ENCODE peak calls at places on chromosomes 3 and 15, in ten cellular contexts. O is RWPE1, J is GM12864, G is neural crest cell, D is transverse colon, R is AG10803, F is GM06990, T is ovary, M is MM.1S, B is NB4. Q is an unnamed sample.

GRCh38 chr3:190739726-190740230 is 122.7 kb downstream of the GMNC start:
- DNase-seq in O (no peak), J (no peak), G (no peak), D (no peak), R (no peak), F (no peak), T (no peak), M (no peak), B (no peak), Q (no peak)

GRCh38 chr3:46400846-46401245 is 6.0 kb downstream of the CCR5AS start:
- DNase-seq in O (no peak), J (no peak), G (no peak), D (no peak), R (no peak), F (no peak), T (no peak), M (no peak), B (no peak), Q (no peak)

GRCh38 chr3:62186967-62187366 is 186.4 kb downstream of the FEZF2 start:
- DNase-seq in O (no peak), J (no peak), G (no peak), D (no peak), R (peak), F (no peak), T (peak), M (no peak), B (peak), Q (no peak)

GRCh38 chr3:50572801-50573371 is 3.6 kb downstream of the HEMK1 start:
- DNase-seq in O (no peak), J (no peak), G (no peak), D (no peak), R (no peak), F (no peak), T (no peak), M (no peak), B (no peak), Q (no peak)

GRCh38 chr3:81105761-81106160 is 655.7 kb downstream of the GBE1 start:
- DNase-seq in O (no peak), J (no peak), G (no peak), D (no peak), R (no peak), F (no peak), T (no peak), M (no peak), B (no peak), Q (no peak)

GRCh38 chr3:190534986-190535385 is 21.1 kb downstream of the IL1RAP start:
- DNase-seq in O (no peak), J (no peak), G (no peak), D (no peak), R (no peak), F (no peak), T (no peak), M (no peak), B (no peak), Q (no peak)

GRCh38 chr3:51176923-51177322 is 208.2 kb upstream of the MANF start:
- DNase-seq in O (no peak), J (no peak), G (no peak), D (no peak), R (no peak), F (no peak), T (no peak), M (no peak), B (no peak), Q (no peak)

GRCh38 chr3:120274739-120275167 is 10.3 kb downstream of the GPR156 start:
- DNase-seq in O (no peak), J (no peak), G (no peak), D (no peak), R (no peak), F (no peak), T (no peak), M (no peak), B (no peak), Q (no peak)

GRCh38 chr3:44021646-44022594 is 219.8 kb upstream of the TOPAZ1 start:
- DNase-seq in O (no peak), J (no peak), G (peak), D (no peak), R (peak), F (no peak), T (no peak), M (no peak), B (no peak), Q (no peak)

GRCh38 chr3:138114988-138115971 is at the start of gene DZIP1L:
- DNase-seq in O (peak), J (no peak), G (peak), D (peak), R (peak), F (peak), T (peak), M (peak), B (peak), Q (peak)

DNA sequence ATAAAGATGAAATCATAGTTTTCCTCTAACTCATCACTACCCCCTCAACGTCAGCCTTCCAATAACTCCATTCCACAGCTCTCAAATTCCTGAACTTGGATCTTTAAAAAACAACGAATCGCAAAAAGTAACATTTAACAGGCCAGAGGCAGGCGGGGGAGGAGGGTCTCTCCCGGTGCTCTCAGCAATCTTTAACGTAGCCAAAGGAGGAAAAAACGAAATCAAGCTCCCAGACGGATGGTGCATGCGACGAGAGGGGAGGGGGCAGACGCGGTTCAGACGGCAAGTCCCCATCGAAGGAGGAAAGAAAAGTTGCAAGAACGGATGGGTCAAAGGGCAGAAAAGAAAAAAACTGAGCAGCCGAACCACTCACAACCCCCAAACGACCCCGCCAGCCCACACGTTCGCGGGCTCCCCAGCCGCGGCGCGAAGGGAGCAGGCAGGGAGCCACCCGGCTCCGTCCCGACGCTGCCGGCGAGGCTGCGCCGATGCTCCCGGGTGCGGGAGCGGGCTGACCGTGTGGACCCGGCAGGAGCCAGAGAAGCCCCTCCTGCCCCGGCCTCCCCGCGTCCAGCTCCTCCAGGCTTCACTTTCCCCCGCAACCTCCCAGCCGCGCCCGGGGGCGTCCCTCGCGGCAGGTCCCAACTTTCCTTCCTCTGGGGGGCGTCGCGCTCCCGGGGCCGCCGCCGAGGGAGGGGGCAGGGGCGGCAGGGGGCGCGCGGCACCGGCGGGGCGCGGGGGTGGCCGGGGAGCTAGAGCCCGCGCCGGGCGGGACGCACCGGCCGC is 661 bp downstream of the PEAK1 start:
- DNase-seq in O (peak), J (no peak), G (peak), D (peak), R (peak), F (peak), T (peak), M (peak), B (peak), Q (peak)
- TF ChIP-seq CTCF in O (peak), J (peak), G (peak), D (no peak), R (peak), F (peak), T (peak), M (peak), B (peak), Q (peak)

DNA sequence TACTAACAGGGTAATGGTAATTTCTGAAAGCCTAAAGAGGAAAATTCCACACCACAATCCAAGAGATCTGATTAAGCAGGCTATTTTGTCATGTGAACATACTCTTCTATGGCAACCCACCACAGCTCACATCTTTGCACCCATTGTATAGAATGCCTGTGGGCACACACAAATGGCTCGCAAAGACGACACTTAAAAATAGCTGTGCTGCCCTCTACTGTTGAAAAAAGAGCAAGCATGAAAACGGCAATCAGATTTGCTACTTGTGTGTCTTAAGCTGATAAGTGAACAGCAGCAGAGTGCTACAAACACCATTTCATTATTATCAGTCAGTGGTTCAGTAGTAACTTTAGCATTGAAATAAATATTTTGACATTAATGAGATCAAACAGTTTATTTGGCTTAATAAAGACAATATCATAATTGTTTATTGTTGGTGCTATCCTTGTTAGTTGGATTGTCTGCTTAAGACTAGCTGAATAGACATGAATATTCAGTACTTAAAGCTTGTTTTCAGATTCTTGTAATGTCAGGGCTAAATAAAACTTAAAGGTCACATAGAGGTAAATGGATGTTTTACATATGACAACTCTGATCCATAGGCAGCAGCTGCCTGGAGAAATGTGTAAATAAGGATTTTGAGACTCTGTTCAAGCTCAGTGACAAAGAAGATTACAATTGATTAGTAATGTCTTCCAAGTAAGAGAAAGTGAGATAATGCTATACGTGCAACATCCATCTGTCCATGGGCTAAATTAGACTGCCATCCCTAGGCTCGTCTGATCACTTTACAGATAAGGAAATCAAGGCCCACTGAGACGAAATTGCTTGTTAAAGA is 199.1 kb downstream of the LRRN1 start:
- DNase-seq in O (no peak), J (peak), G (peak), D (no peak), R (no peak), F (peak), T (no peak), M (peak), B (peak), Q (peak)
- TF ChIP-seq CTCF in O (no peak), J (peak), G (peak), D (peak), R (no peak), F (peak), T (no peak), M (peak), B (peak), Q (peak)

GRCh38 chr3:194485876-194486539 is 794 bp downstream of the ATP13A3 start:
- DNase-seq in O (peak), J (no peak), G (no peak), D (peak), R (no peak), F (peak), T (peak), M (peak), B (peak), Q (peak)
- TF ChIP-seq CTCF in O (no peak), J (peak), G (peak), D (peak), R (peak), F (no peak), T (peak), M (peak), B (no peak), Q (no peak)

GRCh38 chr15:73711526-73711925 is 27.3 kb downstream of the CD276 start:
- DNase-seq in O (no peak), J (no peak), G (no peak), D (no peak), R (no peak), F (no peak), T (no peak), M (no peak), B (no peak), Q (no peak)

GRCh38 chr15:73710321-73710720 is 26.1 kb downstream of the CD276 start:
- DNase-seq in O (no peak), J (no peak), G (no peak), D (no peak), R (no peak), F (no peak), T (no peak), M (no peak), B (no peak), Q (no peak)

GRCh38 chr15:73714695-73715301 is 30.6 kb downstream of the CD276 start:
- DNase-seq in O (no peak), J (no peak), G (no peak), D (no peak), R (no peak), F (no peak), T (no peak), M (no peak), B (no peak), Q (no peak)

GRCh38 chr15:73709671-73710070 is 25.5 kb downstream of the CD276 start:
- DNase-seq in O (no peak), J (no peak), G (no peak), D (peak), R (no peak), F (no peak), T (no peak), M (no peak), B (no peak), Q (no peak)

GRCh38 chr15:73712107-73712506 is 27.9 kb downstream of the CD276 start:
- DNase-seq in O (no peak), J (no peak), G (no peak), D (no peak), R (no peak), F (no peak), T (no peak), M (no peak), B (no peak), Q (no peak)
- TF ChIP-seq CTCF in O (no peak), J (no peak), G (no peak), D (no peak), R (peak), F (no peak), T (no peak), M (no peak), B (no peak), Q (no peak)

DNA sequence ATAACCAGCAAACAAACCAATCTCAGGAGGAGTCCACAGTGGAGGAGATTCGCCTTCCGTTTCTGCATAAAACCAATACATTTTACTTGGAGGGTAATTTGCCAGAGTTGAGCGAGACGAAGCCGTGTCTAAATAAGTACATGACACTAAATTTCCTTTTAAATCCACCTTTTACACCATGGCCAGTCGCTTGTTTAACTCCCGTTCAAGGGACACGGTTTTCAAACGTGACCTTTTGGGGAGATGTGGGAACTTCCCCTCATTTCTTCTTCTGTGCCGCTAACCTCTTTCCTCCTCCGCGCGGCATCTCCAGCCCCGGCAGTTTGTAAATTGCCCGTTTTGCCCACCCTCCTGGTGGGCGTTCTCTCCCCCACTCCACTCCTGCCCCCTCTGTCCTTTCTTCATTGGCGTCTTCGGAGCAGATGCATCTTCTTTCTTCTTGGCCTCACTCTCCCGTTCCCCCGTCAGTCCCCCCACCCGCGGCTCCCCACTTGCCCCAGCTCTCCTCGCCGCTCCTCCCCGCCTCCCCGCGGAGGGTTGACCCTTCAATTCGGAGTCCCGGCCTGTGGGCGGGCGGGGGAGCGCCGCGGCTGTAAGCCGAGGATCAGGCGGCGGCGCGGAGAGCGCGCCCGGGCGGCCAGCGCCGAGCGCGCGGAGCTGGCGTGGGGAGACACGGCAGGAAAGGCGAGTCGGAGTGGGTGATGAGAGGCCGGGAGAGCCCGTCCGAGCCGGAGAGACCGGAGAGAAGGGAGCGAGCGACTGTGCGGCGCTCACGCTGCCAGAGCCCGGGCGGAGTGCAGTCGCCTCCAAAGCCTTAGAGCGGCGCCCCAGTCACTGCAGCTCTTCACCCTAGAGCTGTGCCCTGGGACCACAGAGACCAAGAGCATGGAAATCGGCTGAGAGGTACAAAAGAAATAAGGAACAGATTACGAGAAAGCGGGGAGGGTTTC is at the start of gene NLGN1:
- DNase-seq in O (peak), J (no peak), G (peak), D (peak), R (peak), F (no peak), T (peak), M (peak), B (no peak), Q (peak)
- TF ChIP-seq CTCF in O (no peak), J (no peak), G (peak), D (no peak), R (peak), F (no peak), T (no peak), M (peak), B (no peak), Q (no peak)

DNA sequence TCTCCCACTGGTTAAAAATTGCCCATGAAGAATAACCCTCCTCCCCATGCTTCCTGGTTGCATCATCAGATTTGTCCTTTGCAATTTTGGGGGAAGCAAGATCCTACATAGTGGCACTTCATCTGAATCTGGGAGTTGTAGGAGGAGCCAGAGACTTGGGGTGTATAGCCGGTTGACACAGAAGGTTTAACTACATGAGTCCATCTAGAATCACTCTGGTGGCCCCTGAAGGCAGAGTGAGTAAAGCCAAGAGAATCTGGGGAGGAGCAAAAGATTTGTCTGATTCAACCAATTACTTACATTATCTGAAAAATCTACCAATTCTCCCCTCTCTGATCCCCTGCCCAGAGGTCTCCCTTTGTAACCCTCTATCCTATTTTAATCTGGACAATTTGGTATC is 50.1 kb downstream of the SYN2 start:
- DNase-seq in O (no peak), J (no peak), G (no peak), D (no peak), R (no peak), F (no peak), T (no peak), M (no peak), B (no peak), Q (no peak)
- TF ChIP-seq CTCF in O (no peak), J (no peak), G (no peak), D (no peak), R (no peak), F (no peak), T (no peak), M (no peak), B (no peak), Q (no peak)